ENCODE peak calls at places on chromosomes 11 and 22, in four cellular contexts. J, U, S and T are unnamed samples.

GRCh38 chr22:42831712-42832111 is 25.4 kb downstream of the ARFGAP3 start:
- DNase-seq in J (no peak), U (no peak), S (no peak), T (no peak)

GRCh38 chr11:3161720-3162409 is 3.2 kb downstream of the OSBPL5 start:
- DNase-seq in J (no peak), S (no peak), U (peak; percentile 7), T (no peak)

GRCh38 chr11:67022341-67022933 is 497 bp upstream of the SYT12 start:
- DNase-seq in J (peak; percentile 8), S (peak; percentile 44), U (no peak), T (no peak)

GRCh38 chr11:90823446-90823845 is 600.6 kb upstream of the CHORDC1 start:
- DNase-seq in J (no peak), U (no peak), S (no peak), T (no peak)

GRCh38 chr11:6433998-6434650 is 6.7 kb downstream of the HPX start:
- DNase-seq in S (no peak), J (no peak), U (no peak), T (no peak)

GRCh38 chr22:50529416-50530279 is at the start of gene TYMP:
- DNase-seq in S (peak; percentile 82), J (no peak), U (no peak), T (peak; percentile 76)

GRCh38 chr22:24053481-24054226 is 42.5 kb downstream of the CABIN1 start:
- DNase-seq in S (no peak), U (no peak), J (no peak), T (no peak)

GRCh38 chr11:14645985-14646900 is 2.6 kb downstream of the PDE3B start:
- DNase-seq in U (no peak), S (no peak), J (peak; percentile 37), T (no peak)

GRCh38 chr11:11731311-11732083 is 109.7 kb upstream of the GALNT18 start:
- DNase-seq in U (no peak), S (no peak), J (peak; percentile 48), T (no peak)

GRCh38 chr22:33873186-33873585 is 47.1 kb downstream of the LARGE1 start:
- DNase-seq in U (no peak), S (peak; percentile 41), J (no peak), T (peak; percentile 69)

GRCh38 chr11:15654397-15654915 is 539.7 kb downstream of the INSC start:
- DNase-seq in U (no peak), S (no peak), J (no peak), T (no peak)
- H3K27ac ChIP-seq in U (no peak overlapping the region), S (no peak overlapping the region), J (no peak overlapping the region), T (no peak overlapping the region)

GRCh38 chr11:19979519-19979845 is 180.8 kb downstream of the DBX1 start:
- DNase-seq in U (no peak), S (no peak), J (no peak), T (no peak)

GRCh38 chr11:19982761-19983495 is 177.3 kb downstream of the DBX1 start:
- DNase-seq in J (peak; percentile 69), S (no peak), U (no peak), T (no peak)

GRCh38 chr11:19978668-19979518 is 181.4 kb downstream of the DBX1 start:
- DNase-seq in U (peak; percentile 19), S (no peak), J (peak; percentile 95), T (no peak)

GRCh38 chr11:19980388-19980787 is 179.9 kb downstream of the DBX1 start:
- DNase-seq in J (peak; percentile 54), U (no peak), S (no peak), T (no peak)

DNA sequence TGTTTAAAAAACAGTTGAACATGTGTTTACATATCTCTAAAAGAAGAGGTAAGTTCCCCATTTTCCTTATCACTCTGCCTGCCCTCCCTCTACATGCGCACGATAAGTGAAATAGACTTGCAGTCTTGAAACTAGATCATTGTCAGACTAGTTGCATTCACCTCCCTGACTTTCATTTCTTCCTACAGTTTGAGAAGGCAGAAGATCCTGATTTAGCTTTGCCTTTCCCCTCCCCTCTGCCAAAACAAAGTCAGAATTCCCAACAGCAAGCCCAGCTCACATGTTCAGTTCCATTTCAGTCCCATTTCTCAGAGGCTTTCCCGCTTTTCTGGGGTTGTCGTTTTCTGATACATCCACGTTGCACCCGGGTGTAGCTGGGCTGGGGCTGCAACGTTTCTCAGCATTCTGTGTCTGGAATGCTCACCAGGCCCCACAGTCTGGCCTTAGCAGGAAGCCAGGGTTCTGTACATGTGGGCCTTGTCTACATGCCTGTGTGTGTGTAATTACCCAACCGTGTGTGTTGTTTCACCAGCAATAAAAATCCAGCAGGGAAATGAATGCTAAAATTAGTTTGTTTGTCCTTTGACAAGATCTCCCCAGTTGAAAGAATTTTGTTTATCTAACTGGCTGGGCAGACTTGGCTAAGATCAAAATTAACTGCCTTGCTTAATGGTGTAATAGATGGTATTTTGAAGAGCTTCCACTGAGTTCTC is 179.2 kb downstream of the DBX1 start:
- DNase-seq in U (no peak), S (no peak), J (peak; percentile 86), T (no peak)
- H3K36me3 ChIP-seq in U (peaks cover 34% of the 10 kb centered on the region), S (no peaks in the 10 kb centered on the region), J (peaks cover 3% of the 10 kb centered on the region), T (peaks cover 6% of the 10 kb centered on the region)

DNA sequence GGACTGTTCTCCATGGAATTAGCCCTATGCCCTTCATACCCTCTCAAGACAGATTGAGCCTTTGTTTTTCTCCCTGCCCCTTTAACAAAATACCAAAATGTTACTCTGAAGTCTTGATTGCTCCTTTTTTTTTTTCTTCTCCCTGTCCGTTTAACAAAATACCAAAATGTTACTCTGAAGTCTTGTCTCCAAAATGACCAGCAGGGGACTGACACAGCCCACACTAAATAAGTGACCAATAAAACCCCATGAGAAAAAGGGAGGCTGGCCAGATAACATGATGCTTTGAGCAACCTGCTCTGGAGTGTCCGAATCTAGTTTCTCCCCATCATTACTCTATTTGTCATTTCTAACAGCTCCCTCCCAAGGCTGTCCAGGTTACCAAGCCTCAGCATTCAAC is 42.6 kb upstream of the SLC1A2 start:
- DNase-seq in S (no peak), J (no peak), U (no peak), T (no peak)
- TF ChIP-seq CTCF in S (no peak), J (no peak), U (no peak), T (no peak)

GRCh38 chr11:112166561-112166960 is 611 bp upstream of the TEX12 start:
- DNase-seq in U (no peak), S (no peak), J (no peak), T (no peak)
- H3K27ac ChIP-seq in U (no peak overlapping the region), S (peak overlapping the region; percentile 54), J (no peak overlapping the region), T (no peak overlapping the region)

GRCh38 chr11:59785818-59786217 is 24.8 kb downstream of the MRPL16 start:
- DNase-seq in J (no peak), U (no peak), S (no peak), T (no peak)
- H3K36me3 ChIP-seq in J (no peaks in the 10 kb centered on the region), U (peaks cover 22% of the 10 kb centered on the region), S (peaks cover 2% of the 10 kb centered on the region), T (peaks cover 21% of the 10 kb centered on the region)

GRCh38 chr11:15764948-15765347 is 591.4 kb downstream of the SOX6 start:
- DNase-seq in U (no peak), S (no peak), J (no peak), T (no peak)

GRCh38 chr11:15769203-15769602 is 587.1 kb downstream of the SOX6 start:
- DNase-seq in U (no peak), S (no peak), J (no peak), T (no peak)

GRCh38 chr11:15768321-15768720 is 588.0 kb downstream of the SOX6 start:
- DNase-seq in U (no peak), S (no peak), J (no peak), T (no peak)

GRCh38 chr11:15764329-15764728 is 592.0 kb downstream of the SOX6 start:
- DNase-seq in S (no peak), U (no peak), J (no peak), T (no peak)

DNA sequence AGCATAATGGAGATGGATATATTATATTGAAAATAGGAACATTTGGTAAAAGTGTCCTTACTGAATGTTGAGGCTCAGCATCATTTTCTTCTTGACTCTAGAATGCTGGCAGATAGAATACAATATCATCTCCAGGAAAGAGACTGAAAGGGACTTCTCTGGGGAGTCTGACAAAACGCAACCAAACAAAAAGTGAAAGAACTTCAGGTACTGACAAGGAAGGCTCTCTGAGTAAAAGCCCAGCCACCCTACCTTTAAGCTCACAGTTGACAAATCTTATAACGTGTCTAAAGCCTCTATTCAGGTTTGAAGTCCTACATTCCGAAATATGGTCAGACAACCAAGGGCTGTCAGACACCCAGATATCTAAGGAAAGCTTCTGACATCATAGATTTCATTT is 590.8 kb downstream of the SOX6 start:
- DNase-seq in U (no peak), J (no peak), S (no peak), T (no peak)
- TF ChIP-seq CTCF in U (no peak), J (no peak), S (no peak), T (no peak)

GRCh38 chr11:103644676-103645075 is 391.8 kb upstream of the DDI1 start:
- DNase-seq in U (no peak), J (no peak), S (no peak), T (no peak)

GRCh38 chr11:103649401-103649895 is 387.0 kb upstream of the DDI1 start:
- DNase-seq in J (no peak), S (no peak), U (no peak), T (no peak)

GRCh38 chr11:103648670-103649400 is 387.6 kb upstream of the DDI1 start:
- DNase-seq in J (no peak), U (no peak), S (no peak), T (no peak)

GRCh38 chr11:103650330-103650729 is 386.1 kb upstream of the DDI1 start:
- DNase-seq in J (no peak), S (no peak), U (no peak), T (no peak)

DNA sequence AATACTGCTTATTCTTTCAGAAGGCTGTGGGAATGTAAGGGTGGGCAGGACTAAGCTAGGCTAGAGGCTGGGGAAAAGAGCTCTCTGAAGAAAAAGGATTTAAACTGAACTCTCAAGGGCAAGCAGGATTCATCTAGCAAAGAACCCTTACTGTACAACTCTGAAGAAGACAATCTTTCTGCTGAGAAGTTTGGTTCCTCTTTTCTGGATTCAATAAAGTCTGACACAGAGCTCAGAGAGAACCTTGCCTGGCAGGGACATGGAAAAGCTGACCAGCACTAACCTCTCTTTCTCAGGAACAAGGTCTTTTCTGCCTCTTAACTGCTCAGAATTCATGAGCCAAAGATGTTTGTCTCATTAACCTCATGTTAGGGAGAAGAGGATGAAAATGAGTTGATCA is 388.4 kb upstream of the DDI1 start:
- DNase-seq in J (no peak), U (no peak), S (no peak), T (no peak)
- H3K27ac ChIP-seq in J (no peak overlapping the region), U (no peak overlapping the region), S (no peak overlapping the region), T (no peak overlapping the region)

GRCh38 chr22:21646608-21647590 is 4.8 kb downstream of the SDF2L1 start:
- DNase-seq in S (peak; percentile 69), J (peak; percentile 84), U (no peak), T (peak; percentile 85)
- H3K36me3 ChIP-seq in S (no peaks in the 10 kb centered on the region), J (peaks cover 12% of the 10 kb centered on the region), U (peaks cover 10% of the 10 kb centered on the region), T (no peaks in the 10 kb centered on the region)

DNA sequence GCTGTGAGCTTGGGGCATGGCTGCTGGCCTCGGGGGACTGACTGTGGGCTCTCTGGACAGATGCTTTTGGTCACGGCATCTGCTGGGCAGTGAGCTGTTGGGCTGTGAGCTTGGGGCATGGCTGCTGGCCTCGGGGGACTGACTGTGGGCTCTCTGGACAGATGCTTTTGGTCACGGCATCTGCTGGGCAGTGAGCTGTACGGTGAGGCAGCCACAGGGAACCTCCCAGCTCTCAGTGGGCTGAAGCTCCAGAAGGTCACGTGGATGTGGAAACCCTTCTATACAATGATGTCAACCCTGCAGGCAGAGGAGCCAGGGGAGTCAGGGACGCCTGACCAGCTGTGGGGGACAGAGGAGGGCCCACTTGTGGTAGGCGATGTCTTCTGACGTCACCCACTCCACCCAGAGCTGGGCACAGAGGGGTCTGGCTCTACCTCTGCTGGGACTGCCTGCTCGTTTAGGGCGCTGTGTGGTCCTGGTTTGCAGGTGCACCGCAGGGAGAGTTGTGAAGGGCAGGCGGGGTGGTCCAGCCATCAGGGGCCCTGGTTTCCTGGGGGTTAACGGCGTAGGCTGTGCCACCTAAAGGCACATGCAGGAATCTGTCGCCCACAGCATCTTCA is 1331.3 kb downstream of the BRD1 start:
- DNase-seq in J (no peak), U (no peak), S (peak; percentile 10), T (no peak)
- TF ChIP-seq CTCF in J (no peak), U (no peak), S (no peak), T (no peak)